ENCODE peak calls at places on chromosome 17, in ten cellular contexts. One of them, this sample, is unnamed.

GRCh38 chr17:46894476-46895151 is 28.3 kb upstream of the GOSR2 start:
- DNase-seq in prostate gland: no peak
- DNase-seq in K562: no peak
- DNase-seq in sigmoid colon: no peak
- DNase-seq in endothelial cell of umbilical vein: no peak
- DNase-seq in GM12891: no peak
- DNase-seq in HCT116: no peak
- DNase-seq in HL-60: no peak
- DNase-seq in GM23338: peak; percentile 45
- DNase-seq in stomach: no peak
- DNase-seq in this sample: no peak

GRCh38 chr17:44213403-44214229 is 5.9 kb downstream of the UBTF start:
- DNase-seq in HCT116: no peak
- DNase-seq in GM12891: no peak
- DNase-seq in GM23338: no peak
- DNase-seq in sigmoid colon: no peak
- DNase-seq in endothelial cell of umbilical vein: no peak
- DNase-seq in prostate gland: no peak
- DNase-seq in stomach: no peak
- DNase-seq in K562: no peak
- DNase-seq in HL-60: no peak
- DNase-seq in this sample: no peak

GRCh38 chr17:67488161-67488560 is 111.1 kb downstream of the PITPNC1 start:
- DNase-seq in K562: no peak
- DNase-seq in GM23338: no peak
- DNase-seq in endothelial cell of umbilical vein: no peak
- DNase-seq in GM12891: no peak
- DNase-seq in sigmoid colon: peak; percentile 85
- DNase-seq in prostate gland: no peak
- DNase-seq in stomach: no peak
- DNase-seq in HL-60: no peak
- DNase-seq in HCT116: no peak
- DNase-seq in this sample: peak; percentile 63

GRCh38 chr17:31654936-31655335 is 204.1 kb downstream of the COPRS start:
- DNase-seq in stomach: no peak
- DNase-seq in HCT116: no peak
- DNase-seq in HL-60: no peak
- DNase-seq in endothelial cell of umbilical vein: no peak
- DNase-seq in K562: no peak
- DNase-seq in sigmoid colon: no peak
- DNase-seq in prostate gland: no peak
- DNase-seq in GM23338: no peak
- DNase-seq in GM12891: no peak
- DNase-seq in this sample: no peak

GRCh38 chr17:60901806-60902205 is 224.2 kb downstream of the BCAS3 start:
- DNase-seq in HCT116: no peak
- DNase-seq in stomach: no peak
- DNase-seq in GM12891: no peak
- DNase-seq in endothelial cell of umbilical vein: peak; percentile 7
- DNase-seq in K562: no peak
- DNase-seq in HL-60: no peak
- DNase-seq in prostate gland: no peak
- DNase-seq in GM23338: no peak
- DNase-seq in sigmoid colon: no peak
- DNase-seq in this sample: no peak

GRCh38 chr17:60043846-60044245 is 34.9 kb downstream of the HEATR6 start:
- DNase-seq in GM12891: no peak
- DNase-seq in HCT116: no peak
- DNase-seq in sigmoid colon: no peak
- DNase-seq in K562: no peak
- DNase-seq in endothelial cell of umbilical vein: no peak
- DNase-seq in HL-60: no peak
- DNase-seq in stomach: no peak
- DNase-seq in GM23338: no peak
- DNase-seq in prostate gland: no peak
- DNase-seq in this sample: no peak

GRCh38 chr17:64354824-64355535 is 35.7 kb downstream of the PECAM1 start:
- DNase-seq in stomach: no peak
- DNase-seq in K562: no peak
- DNase-seq in HCT116: no peak
- DNase-seq in sigmoid colon: no peak
- DNase-seq in GM12891: no peak
- DNase-seq in prostate gland: no peak
- DNase-seq in GM23338: no peak
- DNase-seq in endothelial cell of umbilical vein: peak; percentile 82
- DNase-seq in HL-60: no peak
- DNase-seq in this sample: no peak

GRCh38 chr17:50542795-50543774 is 3.9 kb upstream of the SPATA20 start:
- DNase-seq in HL-60: no peak
- DNase-seq in GM23338: no peak
- DNase-seq in HCT116: no peak
- DNase-seq in K562: no peak
- DNase-seq in sigmoid colon: no peak
- DNase-seq in prostate gland: peak; percentile 89
- DNase-seq in GM12891: no peak
- DNase-seq in endothelial cell of umbilical vein: no peak
- DNase-seq in stomach: peak; percentile 94
- DNase-seq in this sample: no peak

GRCh38 chr17:9050801-9051401 is 29.6 kb downstream of the NTN1 start:
- DNase-seq in GM23338: peak; percentile 72
- DNase-seq in prostate gland: peak; percentile 19
- DNase-seq in GM12891: no peak
- DNase-seq in K562: no peak
- DNase-seq in stomach: no peak
- DNase-seq in sigmoid colon: no peak
- DNase-seq in HL-60: no peak
- DNase-seq in HCT116: peak; percentile 55
- DNase-seq in endothelial cell of umbilical vein: no peak
- DNase-seq in this sample: no peak

GRCh38 chr17:6872941-6873340 is 41.4 kb upstream of the TEKT1 start:
- DNase-seq in stomach: no peak
- DNase-seq in endothelial cell of umbilical vein: no peak
- DNase-seq in sigmoid colon: no peak
- DNase-seq in HL-60: no peak
- DNase-seq in prostate gland: no peak
- DNase-seq in GM12891: no peak
- DNase-seq in GM23338: no peak
- DNase-seq in K562: no peak
- DNase-seq in HCT116: no peak
- DNase-seq in this sample: no peak
- TF ChIP-seq POLR2AphosphoS5 in stomach: no peak
- TF ChIP-seq POLR2AphosphoS5 in endothelial cell of umbilical vein: no peak
- TF ChIP-seq POLR2AphosphoS5 in sigmoid colon: no peak
- TF ChIP-seq POLR2AphosphoS5 in HL-60: no peak
- TF ChIP-seq POLR2AphosphoS5 in prostate gland: no peak
- TF ChIP-seq POLR2AphosphoS5 in GM12891: no peak
- TF ChIP-seq POLR2AphosphoS5 in GM23338: no peak
- TF ChIP-seq POLR2AphosphoS5 in K562: no peak
- TF ChIP-seq POLR2AphosphoS5 in HCT116: no peak
- TF ChIP-seq POLR2AphosphoS5 in this sample: no peak

GRCh38 chr17:17692353-17693252 is 11.3 kb downstream of the RAI1 start:
- DNase-seq in prostate gland: no peak
- DNase-seq in GM23338: no peak
- DNase-seq in K562: no peak
- DNase-seq in sigmoid colon: no peak
- DNase-seq in endothelial cell of umbilical vein: peak; percentile 22
- DNase-seq in stomach: no peak
- DNase-seq in HCT116: no peak
- DNase-seq in GM12891: no peak
- DNase-seq in HL-60: no peak
- DNase-seq in this sample: no peak
- TF ChIP-seq POLR2AphosphoS5 in prostate gland: no peak
- TF ChIP-seq POLR2AphosphoS5 in GM23338: no peak
- TF ChIP-seq POLR2AphosphoS5 in K562: no peak
- TF ChIP-seq POLR2AphosphoS5 in sigmoid colon: no peak
- TF ChIP-seq POLR2AphosphoS5 in endothelial cell of umbilical vein: no peak
- TF ChIP-seq POLR2AphosphoS5 in stomach: no peak
- TF ChIP-seq POLR2AphosphoS5 in HCT116: no peak
- TF ChIP-seq POLR2AphosphoS5 in GM12891: no peak
- TF ChIP-seq POLR2AphosphoS5 in HL-60: no peak
- TF ChIP-seq POLR2AphosphoS5 in this sample: no peak

DNA sequence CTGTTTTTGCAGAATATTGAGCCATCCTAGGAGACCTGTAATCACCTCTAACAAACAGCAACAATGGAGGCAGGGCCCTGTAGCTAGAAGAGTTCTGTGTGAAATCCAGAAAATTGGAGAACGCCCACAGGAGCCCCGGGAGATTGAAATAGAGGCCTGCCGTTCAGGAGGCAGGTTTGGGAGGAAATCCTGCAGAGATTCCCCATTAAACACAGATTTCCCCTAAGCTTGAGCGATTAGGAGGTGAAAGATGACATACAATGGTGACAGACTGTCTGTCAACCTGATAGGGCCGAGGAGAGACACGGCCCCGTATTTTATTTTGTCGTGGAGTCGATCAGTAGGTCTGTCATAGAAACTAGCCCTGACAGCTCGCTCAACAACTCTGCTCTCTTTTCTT is 18.2 kb downstream of the CDK5RAP3 start:
- DNase-seq in HCT116: no peak
- DNase-seq in K562: no peak
- DNase-seq in endothelial cell of umbilical vein: no peak
- DNase-seq in GM12891: no peak
- DNase-seq in stomach: no peak
- DNase-seq in prostate gland: no peak
- DNase-seq in sigmoid colon: no peak
- DNase-seq in HL-60: no peak
- DNase-seq in GM23338: no peak
- DNase-seq in this sample: no peak
- TF ChIP-seq POLR2AphosphoS5 in HCT116: no peak
- TF ChIP-seq POLR2AphosphoS5 in K562: no peak
- TF ChIP-seq POLR2AphosphoS5 in endothelial cell of umbilical vein: no peak
- TF ChIP-seq POLR2AphosphoS5 in GM12891: no peak
- TF ChIP-seq POLR2AphosphoS5 in stomach: no peak
- TF ChIP-seq POLR2AphosphoS5 in prostate gland: no peak
- TF ChIP-seq POLR2AphosphoS5 in sigmoid colon: no peak
- TF ChIP-seq POLR2AphosphoS5 in HL-60: no peak
- TF ChIP-seq POLR2AphosphoS5 in GM23338: no peak
- TF ChIP-seq POLR2AphosphoS5 in this sample: no peak

DNA sequence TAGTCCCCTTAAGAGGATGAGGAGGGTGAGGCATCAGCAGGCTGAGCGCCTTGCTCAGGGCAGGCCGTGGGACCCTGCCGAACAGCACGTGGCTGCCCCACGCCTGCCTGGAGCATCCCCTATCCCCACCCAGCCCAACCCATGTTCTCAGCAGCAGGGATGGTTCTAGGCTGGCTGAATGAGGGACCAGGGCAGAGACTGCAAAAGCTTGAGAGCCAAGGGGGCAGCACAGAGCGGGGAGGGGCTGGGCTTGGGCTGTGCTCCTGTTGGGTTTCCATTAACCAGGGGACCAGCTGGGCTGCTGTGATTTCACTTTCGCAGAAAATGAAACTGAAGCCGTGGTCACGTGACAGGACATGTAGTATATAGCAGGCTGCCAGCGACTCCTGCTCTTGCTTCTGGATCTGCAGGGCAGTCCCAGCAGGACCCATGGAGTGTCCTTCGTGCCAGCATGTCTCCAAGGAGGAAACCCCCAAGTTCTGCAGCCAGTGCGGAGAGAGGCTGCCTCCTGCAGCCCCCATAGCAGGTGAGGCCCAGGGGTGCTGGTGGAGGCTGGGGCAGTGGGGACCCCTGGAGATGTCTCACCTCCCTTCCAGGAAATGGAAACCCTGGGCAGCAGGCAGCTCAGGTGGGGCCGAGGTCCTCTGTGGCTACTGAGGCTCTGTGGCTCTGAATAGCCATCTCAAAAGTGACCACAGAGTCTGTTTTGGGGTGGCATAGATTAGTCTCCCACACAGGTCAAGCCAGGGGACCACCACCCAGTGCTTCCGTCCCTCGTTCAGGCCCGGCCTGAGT is 2.8 kb downstream of the RNF213 start:
- DNase-seq in GM23338: peak; percentile 42
- DNase-seq in prostate gland: peak; percentile 93
- DNase-seq in stomach: peak; percentile 93
- DNase-seq in K562: peak; percentile 49
- DNase-seq in HL-60: peak; percentile 54
- DNase-seq in HCT116: no peak
- DNase-seq in GM12891: peak; percentile 80
- DNase-seq in endothelial cell of umbilical vein: peak; percentile 86
- DNase-seq in sigmoid colon: peak; percentile 95
- DNase-seq in this sample: peak; percentile 70
- TF ChIP-seq POLR2AphosphoS5 in GM23338: no peak
- TF ChIP-seq POLR2AphosphoS5 in prostate gland: peak; percentile 92
- TF ChIP-seq POLR2AphosphoS5 in stomach: peak; percentile 71
- TF ChIP-seq POLR2AphosphoS5 in K562: no peak
- TF ChIP-seq POLR2AphosphoS5 in HL-60: no peak
- TF ChIP-seq POLR2AphosphoS5 in HCT116: no peak
- TF ChIP-seq POLR2AphosphoS5 in GM12891: peak; percentile 97
- TF ChIP-seq POLR2AphosphoS5 in endothelial cell of umbilical vein: peak; percentile 41
- TF ChIP-seq POLR2AphosphoS5 in sigmoid colon: peak; percentile 69
- TF ChIP-seq POLR2AphosphoS5 in this sample: no peak

GRCh38 chr17:82918508-82918907 is 78.7 kb upstream of the ZNF750 start:
- DNase-seq in stomach: no peak
- DNase-seq in GM23338: no peak
- DNase-seq in HCT116: no peak
- DNase-seq in GM12891: no peak
- DNase-seq in K562: no peak
- DNase-seq in sigmoid colon: no peak
- DNase-seq in HL-60: no peak
- DNase-seq in endothelial cell of umbilical vein: no peak
- DNase-seq in prostate gland: no peak
- DNase-seq in this sample: no peak

GRCh38 chr17:82921426-82921825 is 81.6 kb upstream of the ZNF750 start:
- DNase-seq in HL-60: no peak
- DNase-seq in K562: no peak
- DNase-seq in prostate gland: no peak
- DNase-seq in stomach: no peak
- DNase-seq in GM12891: no peak
- DNase-seq in HCT116: no peak
- DNase-seq in endothelial cell of umbilical vein: no peak
- DNase-seq in sigmoid colon: no peak
- DNase-seq in GM23338: no peak
- DNase-seq in this sample: no peak

GRCh38 chr17:82920715-82921114 is 80.9 kb upstream of the ZNF750 start:
- DNase-seq in GM23338: no peak
- DNase-seq in sigmoid colon: no peak
- DNase-seq in K562: no peak
- DNase-seq in prostate gland: no peak
- DNase-seq in GM12891: no peak
- DNase-seq in endothelial cell of umbilical vein: no peak
- DNase-seq in HCT116: no peak
- DNase-seq in HL-60: no peak
- DNase-seq in stomach: no peak
- DNase-seq in this sample: no peak

GRCh38 chr17:82917656-82918345 is 78.0 kb upstream of the ZNF750 start:
- DNase-seq in K562: peak; percentile 63
- DNase-seq in stomach: no peak
- DNase-seq in GM12891: no peak
- DNase-seq in prostate gland: no peak
- DNase-seq in HCT116: no peak
- DNase-seq in endothelial cell of umbilical vein: peak; percentile 21
- DNase-seq in HL-60: no peak
- DNase-seq in sigmoid colon: no peak
- DNase-seq in GM23338: peak; percentile 71
- DNase-seq in this sample: peak; percentile 83

GRCh38 chr17:82920150-82920549 is 80.3 kb upstream of the ZNF750 start:
- DNase-seq in GM23338: no peak
- DNase-seq in HL-60: no peak
- DNase-seq in HCT116: no peak
- DNase-seq in sigmoid colon: no peak
- DNase-seq in stomach: no peak
- DNase-seq in prostate gland: no peak
- DNase-seq in endothelial cell of umbilical vein: no peak
- DNase-seq in GM12891: no peak
- DNase-seq in K562: no peak
- DNase-seq in this sample: no peak
- TF ChIP-seq POLR2AphosphoS5 in GM23338: no peak
- TF ChIP-seq POLR2AphosphoS5 in HL-60: no peak
- TF ChIP-seq POLR2AphosphoS5 in HCT116: no peak
- TF ChIP-seq POLR2AphosphoS5 in sigmoid colon: no peak
- TF ChIP-seq POLR2AphosphoS5 in stomach: no peak
- TF ChIP-seq POLR2AphosphoS5 in prostate gland: no peak
- TF ChIP-seq POLR2AphosphoS5 in endothelial cell of umbilical vein: no peak
- TF ChIP-seq POLR2AphosphoS5 in GM12891: no peak
- TF ChIP-seq POLR2AphosphoS5 in K562: no peak
- TF ChIP-seq POLR2AphosphoS5 in this sample: no peak

GRCh38 chr17:42835732-42836131 is 2.5 kb downstream of the PSME3 start:
- DNase-seq in HCT116: no peak
- DNase-seq in endothelial cell of umbilical vein: no peak
- DNase-seq in sigmoid colon: no peak
- DNase-seq in HL-60: no peak
- DNase-seq in K562: no peak
- DNase-seq in stomach: no peak
- DNase-seq in GM23338: no peak
- DNase-seq in prostate gland: no peak
- DNase-seq in GM12891: no peak
- DNase-seq in this sample: no peak
- TF ChIP-seq POLR2AphosphoS5 in HCT116: no peak
- TF ChIP-seq POLR2AphosphoS5 in endothelial cell of umbilical vein: no peak
- TF ChIP-seq POLR2AphosphoS5 in sigmoid colon: no peak
- TF ChIP-seq POLR2AphosphoS5 in HL-60: no peak
- TF ChIP-seq POLR2AphosphoS5 in K562: no peak
- TF ChIP-seq POLR2AphosphoS5 in stomach: no peak
- TF ChIP-seq POLR2AphosphoS5 in GM23338: no peak
- TF ChIP-seq POLR2AphosphoS5 in prostate gland: no peak
- TF ChIP-seq POLR2AphosphoS5 in GM12891: no peak
- TF ChIP-seq POLR2AphosphoS5 in this sample: no peak

This sample was measured in SK-N-SH.